ENCODE peak calls at places on chromosomes 6 and 20, in four cellular contexts. C, T, I and K are unnamed samples.

GRCh38 chr20:9015984-9016324 is 52.9 kb upstream of the PLCB4 start:
- DNase-seq in T (no peak), I (no peak), C (no peak), K (no peak)

GRCh38 chr20:2840967-2841531 is 504 bp downstream of the VPS16 start:
- DNase-seq in C (peak; percentile 40), I (peak; percentile 83), T (no peak), K (no peak)

GRCh38 chr20:50848341-50848808 is 53.5 kb downstream of the BCAS4 start:
- DNase-seq in T (no peak), I (no peak), C (no peak), K (no peak)

GRCh38 chr6:16322666-16323312 is 84.4 kb downstream of the GMPR start:
- DNase-seq in T (no peak), I (peak; percentile 81), C (peak; percentile 75), K (peak; percentile 73)

GRCh38 chr6:4693158-4693557 is 83.0 kb upstream of the CDYL start:
- DNase-seq in C (no peak), T (no peak), I (no peak), K (no peak)

GRCh38 chr6:168107191-168107940 is 28.4 kb upstream of the FRMD1 start:
- DNase-seq in C (no peak), T (no peak), I (peak; percentile 68), K (no peak)

GRCh38 chr6:112150363-112150762 is 63.0 kb downstream of the FAM229B start:
- DNase-seq in C (no peak), T (no peak), I (no peak), K (no peak)

GRCh38 chr6:111480988-111481830 is 1.8 kb downstream of the REV3L start:
- DNase-seq in C (no peak), T (no peak), I (no peak), K (no peak)

GRCh38 chr20:44651507-44652373 is at the start of gene ADA:
- DNase-seq in T (no peak), I (peak; percentile 77), C (peak; percentile 55), K (peak; percentile 33)

GRCh38 chr6:94027374-94027773 is 608.0 kb upstream of the EPHA7 start:
- DNase-seq in C (no peak), T (no peak), I (no peak), K (no peak)

GRCh38 chr6:49676671-49677281 is 36.6 kb downstream of the CRISP2 start:
- DNase-seq in T (no peak), C (no peak), I (no peak), K (no peak)

GRCh38 chr6:167698540-167698939 is 128.2 kb upstream of the AFDN start:
- DNase-seq in I (no peak), C (no peak), T (no peak), K (no peak)

GRCh38 chr20:63002511-63002910 is 4.3 kb downstream of the BHLHE23 start:
- DNase-seq in C (no peak), T (no peak), I (no peak), K (no peak)

GRCh38 chr20:60022849-60023248 is 64.6 kb downstream of the CDH26 start:
- DNase-seq in C (no peak), I (no peak), T (peak; percentile 38), K (no peak)

GRCh38 chr6:40877362-40877761 is 161.7 kb downstream of the UNC5CL start:
- DNase-seq in I (no peak), C (peak; percentile 19), T (no peak), K (no peak)

GRCh38 chr6:10837692-10837996 is 695 bp downstream of the MAK start:
- DNase-seq in C (no peak), I (no peak), T (no peak), K (no peak)

GRCh38 chr20:51584737-51585136 is 42.2 kb upstream of the NFATC2 start:
- DNase-seq in T (no peak), I (no peak), C (no peak), K (no peak)

GRCh38 chr6:17429381-17430061 is 36.1 kb downstream of the CAP2 start:
- DNase-seq in C (no peak), I (no peak), T (no peak), K (no peak)

GRCh38 chr20:18009116-18009515 is 40.3 kb downstream of the MGME1 start:
- DNase-seq in T (no peak), C (no peak), I (no peak), K (no peak)

GRCh38 chr6:151263035-151263434 is 23.3 kb downstream of the AKAP12 start:
- DNase-seq in T (no peak), C (no peak), I (no peak), K (no peak)

GRCh38 chr6:89745096-89745495 is 74.5 kb downstream of the MDN1 start:
- DNase-seq in C (no peak), I (no peak), T (no peak), K (no peak)

GRCh38 chr20:57514273-57514751 is 10.6 kb downstream of the CTCFL start:
- DNase-seq in T (no peak), C (no peak), I (peak; percentile 80), K (peak; percentile 54)

GRCh38 chr6:162711376-162711775 is 16.2 kb downstream of the PRKN start:
- DNase-seq in C (no peak), T (no peak), I (peak; percentile 51), K (no peak)

GRCh38 chr20:59032713-59033059 is 551 bp upstream of the ATP5F1E start:
- DNase-seq in C (no peak), T (no peak), I (no peak), K (no peak)